ENCODE peak calls at places on chromosomes 16 and 17, in nine cellular contexts. P is stimulated activated CD8-positive, alpha-beta memory T cell treated with anti-CD3 and anti-CD28 coated beads, Interleukin-12 subunit alpha, Interleukin-12 subunit beta, amount 100 ng/mL, for 4 hours; C is neuronal stem cell; R is stimulated activated CD4-positive, alpha-beta T cell treated with anti-CD3 and anti-CD28 coated beads, TNF-alpha, amount 100 ng/mL, for 48 hours; D is GM20000; M is stimulated activated naive CD4-positive, alpha-beta T cell; B is kidney glomerular epithelial cell; U is ELF-1; L is AG09319. S is an unnamed sample.

GRCh38 chr17:78185981-78186688 is 717 bp downstream of the TK1 start:
- DNase-seq in P (no peak), C (no peak), R (no peak), D (no peak), M (no peak), B (no peak), U (no peak), L (no peak), S (no peak)

GRCh38 chr17:50556803-50557202 is 3.7 kb upstream of the CACNA1G start:
- DNase-seq in P (no peak), C (no peak), R (no peak), D (no peak), M (no peak), B (no peak), U (no peak), L (no peak), S (no peak)

GRCh38 chr17:28004344-28004743 is 38.1 kb upstream of the NLK start:
- DNase-seq in P (no peak), C (no peak), R (no peak), D (no peak), M (peak; percentile 15), B (no peak), U (no peak), L (no peak), S (no peak)

GRCh38 chr17:81030726-81031570 is 4.0 kb upstream of the BAIAP2 start:
- DNase-seq in P (no peak), C (no peak), R (no peak), D (no peak), M (no peak), B (peak; percentile 74), U (no peak), L (no peak), S (no peak)

GRCh38 chr17:75059369-75060345 is 12.6 kb downstream of the KCTD2 start:
- DNase-seq in P (no peak), C (no peak), R (no peak), D (no peak), M (peak; percentile 49), B (peak; percentile 16), U (no peak), L (no peak), S (no peak)

GRCh38 chr17:8875957-8876356 is 8.5 kb upstream of the PIK3R6 start:
- DNase-seq in P (no peak), C (no peak), R (no peak), D (no peak), M (no peak), B (no peak), U (no peak), L (no peak), S (peak; percentile 58)

GRCh38 chr17:78735832-78736525 is 46.1 kb downstream of the CYTH1 start:
- DNase-seq in P (no peak), C (no peak), R (no peak), D (no peak), M (peak; percentile 67), B (peak; percentile 69), U (no peak), L (no peak), S (no peak)

GRCh38 chr17:12118617-12119016 is 97.9 kb downstream of the MAP2K4 start:
- DNase-seq in P (no peak), C (no peak), R (no peak), D (no peak), M (no peak), B (no peak), U (no peak), L (no peak), S (no peak)

GRCh38 chr16:11405331-11406176 is 60.3 kb downstream of the RMI2 start:
- DNase-seq in P (peak; percentile 8), C (no peak), R (peak; percentile 43), D (peak; percentile 73), M (peak; percentile 20), B (peak; percentile 9), U (peak; percentile 83), L (no peak), S (peak; percentile 75)

GRCh38 chr17:81065500-81065899 is 30.5 kb downstream of the BAIAP2 start:
- DNase-seq in P (no peak), C (no peak), R (no peak), D (no peak), M (no peak), B (no peak), U (no peak), L (no peak), S (no peak)

GRCh38 chr17:74763565-74764387 is 12.4 kb downstream of the NAT9 start:
- DNase-seq in P (no peak), C (peak; percentile 84), R (no peak), D (no peak), M (no peak), B (no peak), U (peak; percentile 4), L (no peak), S (no peak)

GRCh38 chr17:73401911-73402310 is 90.1 kb upstream of the CDC42EP4 start:
- DNase-seq in P (no peak), C (peak; percentile 24), R (no peak), D (no peak), M (no peak), B (no peak), U (peak; percentile 67), L (no peak), S (peak; percentile 86)

GRCh38 chr16:4412159-4412558 is 4.2 kb downstream of the CORO7 start:
- DNase-seq in P (no peak), C (no peak), R (no peak), D (no peak), M (no peak), B (no peak), U (no peak), L (no peak), S (no peak)

GRCh38 chr17:56773124-56773523 is 60.6 kb downstream of the C17orf67 start:
- DNase-seq in P (no peak), C (no peak), R (no peak), D (no peak), M (no peak), B (no peak), U (no peak), L (no peak), S (no peak)

GRCh38 chr17:71628306-71628705 is 492.5 kb upstream of the SOX9 start:
- DNase-seq in P (no peak), C (no peak), R (no peak), D (no peak), M (no peak), B (no peak), U (no peak), L (no peak), S (no peak)

GRCh38 chr17:43517161-43517560 is 29.0 kb downstream of the ETV4 start:
- DNase-seq in P (no peak), C (no peak), R (no peak), D (peak; percentile 28), M (no peak), B (no peak), U (no peak), L (no peak), S (no peak)

GRCh38 chr16:2233872-2234812 is 2.1 kb upstream of the DNASE1L2 start:
- DNase-seq in P (no peak), C (no peak), R (no peak), D (no peak), M (no peak), B (no peak), U (no peak), L (no peak), S (no peak)

GRCh38 chr17:16255481-16255901 is 38.5 kb downstream of the PIGL start:
- DNase-seq in P (no peak), C (peak; percentile 15), R (no peak), D (no peak), M (no peak), B (no peak), U (peak; percentile 39), L (peak; percentile 10), S (peak; percentile 47)

GRCh38 chr17:28053044-28053670 is 10.7 kb downstream of the NLK start:
- DNase-seq in P (no peak), C (no peak), R (no peak), D (no peak), M (no peak), B (no peak), U (no peak), L (no peak), S (no peak)

GRCh38 chr17:80861892-80862291 is 129.7 kb upstream of the CHMP6 start:
- DNase-seq in P (no peak), C (no peak), R (peak; percentile 40), D (no peak), M (peak; percentile 55), B (no peak), U (peak; percentile 75), L (no peak), S (peak; percentile 74)

GRCh38 chr17:9488556-9488955 is 87.1 kb downstream of the STX8 start:
- DNase-seq in P (no peak), C (no peak), R (no peak), D (no peak), M (no peak), B (no peak), U (no peak), L (no peak), S (no peak)